ENCODE peak calls at places on chromosomes 13 and 19, in four cellular contexts. A, S, L and I are unnamed samples.

GRCh38 chr13:106176103-106176502 is 359.4 kb downstream of the EFNB2 start:
- DNase-seq in A (no peak), S (no peak), L (no peak), I (no peak)

GRCh38 chr13:51619614-51620013 is 35.4 kb downstream of the WDFY2 start:
- DNase-seq in A (no peak), S (no peak), L (no peak), I (no peak)

GRCh38 chr13:21742041-21742440 is 71.2 kb downstream of the FGF9 start:
- DNase-seq in A (no peak), S (no peak), L (no peak), I (no peak)

GRCh38 chr13:44686478-44687071 is 110.4 kb upstream of the TSC22D1 start:
- DNase-seq in A (peak; percentile 24), S (no peak), L (no peak), I (no peak)

GRCh38 chr13:106755542-106755941 is 187.6 kb upstream of the ARGLU1 start:
- DNase-seq in A (no peak), S (no peak), L (no peak), I (no peak)

GRCh38 chr13:113903361-113903760 is 39.5 kb upstream of the GAS6 start:
- DNase-seq in A (no peak), S (no peak), L (no peak), I (no peak)

GRCh38 chr13:106529415-106530208 is 5.8 kb downstream of the EFNB2 start:
- DNase-seq in A (no peak), S (no peak), L (no peak), I (no peak)

GRCh38 chr13:100610399-100611347 is 22.1 kb upstream of the GGACT start:
- DNase-seq in A (peak; percentile 85), S (no peak), L (no peak), I (no peak)

GRCh38 chr13:108272333-108272732 is 2.8 kb downstream of the TNFSF13B start:
- DNase-seq in A (no peak), S (no peak), L (no peak), I (no peak)

GRCh38 chr13:111590796-111591195 is 270.4 kb downstream of the TEX29 start:
- DNase-seq in A (no peak), S (no peak), L (no peak), I (no peak)

GRCh38 chr13:112893570-112894422 is 75.2 kb upstream of the MCF2L start:
- DNase-seq in A (peak; percentile 65), S (no peak), L (peak; percentile 41), I (no peak)

GRCh38 chr19:40165362-40165937 is 25.8 kb upstream of the MAP3K10 start:
- DNase-seq in A (peak; percentile 84), S (no peak), L (peak; percentile 46), I (peak; percentile 33)

GRCh38 chr13:65292488-65292901 is 1937.6 kb downstream of the PCDH9 start:
- DNase-seq in A (no peak), S (no peak), L (no peak), I (no peak)

GRCh38 chr13:80755925-80756324 is 415.0 kb upstream of the SPRY2 start:
- DNase-seq in A (no peak), S (no peak), L (no peak), I (no peak)

GRCh38 chr19:7292950-7293794 is 1.0 kb downstream of the INSR start:
- DNase-seq in A (no peak), S (no peak), L (peak; percentile 52), I (no peak)

GRCh38 chr13:80312967-80313366 is 28.0 kb downstream of the SPRY2 start:
- DNase-seq in A (no peak), S (no peak), L (no peak), I (no peak)

GRCh38 chr19:29724102-29724641 is 9.1 kb upstream of the C19orf12 start:
- DNase-seq in A (no peak), S (no peak), L (no peak), I (no peak)

GRCh38 chr19:48614436-48615144 is at the start of gene FAM83E:
- DNase-seq in A (peak; percentile 70), S (no peak), L (no peak), I (no peak)

GRCh38 chr13:93146584-93147292 is 79.9 kb upstream of the GPC6 start:
- DNase-seq in A (no peak), S (no peak), L (no peak), I (no peak)

GRCh38 chr13:41384749-41385503 is 72.4 kb upstream of the RGCC start:
- DNase-seq in A (no peak), S (no peak), L (no peak), I (no peak)

GRCh38 chr19:24054044-24054935 is 32.7 kb upstream of the ZNF254 start:
- DNase-seq in A (no peak), S (no peak), L (no peak), I (no peak)

GRCh38 chr19:33000510-33000909 is 28.5 kb downstream of the FAAP24 start:
- DNase-seq in A (no peak), S (no peak), L (no peak), I (no peak)

GRCh38 chr13:94749162-94749561 is 36.8 kb upstream of the SOX21 start:
- DNase-seq in A (no peak), S (no peak), L (no peak), I (no peak)

GRCh38 chr13:82772802-82773201 is 1109.5 kb downstream of the SLITRK1 start:
- DNase-seq in A (no peak), S (no peak), L (no peak), I (no peak)

GRCh38 chr19:7120499-7120898 is 51.0 kb downstream of the ZNF557 start:
- DNase-seq in A (no peak), S (no peak), L (no peak), I (no peak)

GRCh38 chr19:1873524-1874473 is 10.4 kb upstream of the KLF16 start:
- DNase-seq in A (no peak), S (no peak), L (peak; percentile 75), I (no peak)

GRCh38 chr19:33143897-33144405 is 12.0 kb downstream of the WDR88 start:
- DNase-seq in A (peak; percentile 87), S (peak; percentile 20), L (peak; percentile 53), I (peak; percentile 22)

GRCh38 chr19:30371157-30371845 is 883 bp upstream of the ZNF536 start:
- DNase-seq in A (no peak), S (no peak), L (no peak), I (no peak)

GRCh38 chr19:2582984-2583956 is 107.3 kb downstream of the GADD45B start:
- DNase-seq in A (no peak), S (no peak), L (no peak), I (no peak)

GRCh38 chr19:33849551-33850147 is 53.0 kb downstream of the KCTD15 start:
- DNase-seq in A (no peak), S (no peak), L (no peak), I (no peak)

GRCh38 chr13:24670927-24671326 is 9.3 kb upstream of the ATP12A start:
- DNase-seq in A (peak; percentile 55), S (no peak), L (no peak), I (no peak)
- H3K27ac ChIP-seq in A (no peak overlapping the region), S (no peak overlapping the region), L (no peak overlapping the region), I (no peak overlapping the region)

DNA sequence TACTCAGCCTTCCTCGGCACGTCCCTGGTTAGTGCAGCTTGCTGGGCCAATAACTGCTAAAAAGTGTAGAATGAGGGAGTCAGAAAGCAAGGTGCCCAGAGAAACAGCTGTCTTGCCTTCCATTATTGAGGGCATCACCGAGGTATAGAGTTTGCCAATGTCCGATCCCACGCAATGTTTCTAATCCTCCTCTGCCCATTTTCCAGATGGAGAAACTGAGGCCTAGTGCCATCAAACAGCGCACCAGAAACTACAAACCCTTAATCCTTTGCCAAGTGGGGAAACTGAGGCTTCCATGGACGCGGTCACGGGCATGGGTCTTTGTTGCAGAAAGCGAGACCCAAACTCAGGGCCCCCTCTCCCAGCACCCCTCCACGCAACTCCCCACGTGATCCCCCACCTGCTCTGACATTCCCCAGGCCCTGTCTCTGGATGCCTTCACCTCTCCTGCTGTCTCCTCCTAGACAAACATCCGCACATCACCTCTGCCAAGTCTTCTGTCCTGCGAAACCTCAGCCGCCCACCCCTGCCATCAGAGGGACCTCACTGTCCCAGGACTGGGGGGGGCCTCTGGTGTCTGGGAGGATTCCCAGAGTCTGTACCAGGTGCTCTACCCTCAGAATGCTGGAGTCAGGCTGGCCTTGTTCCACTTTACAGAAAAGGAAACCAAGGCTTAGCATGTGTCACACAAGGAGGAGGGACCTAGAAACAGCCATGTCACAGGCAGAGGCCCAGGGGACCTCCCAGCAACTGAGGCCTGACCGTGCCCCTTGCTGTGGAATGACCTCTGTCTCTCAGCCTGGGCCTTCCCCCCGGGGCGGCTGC is 930 bp upstream of the PDE4C start:
- DNase-seq in A (peak; percentile 50), S (no peak), L (no peak), I (no peak)
- H3K27ac ChIP-seq in A (no peak overlapping the region), S (no peak overlapping the region), L (no peak overlapping the region), I (no peak overlapping the region)

GRCh38 chr13:42458193-42458592 is 115.8 kb upstream of the TNFSF11 start:
- DNase-seq in A (no peak), S (no peak), L (no peak), I (no peak)
- H3K27ac ChIP-seq in A (no peak overlapping the region), S (no peak overlapping the region), L (no peak overlapping the region), I (no peak overlapping the region)

GRCh38 chr19:45420356-45420755 is 3.4 kb downstream of the ERCC1 start:
- DNase-seq in A (no peak), S (no peak), L (no peak), I (no peak)

GRCh38 chr19:45420871-45421270 is 2.8 kb downstream of the ERCC1 start:
- DNase-seq in A (no peak), S (no peak), L (no peak), I (no peak)

GRCh38 chr19:45418812-45419211 is 4.9 kb downstream of the ERCC1 start:
- DNase-seq in A (no peak), S (no peak), L (no peak), I (no peak)

GRCh38 chr19:45419396-45419795 is 4.3 kb downstream of the ERCC1 start:
- DNase-seq in A (peak; percentile 90), S (no peak), L (no peak), I (no peak)

DNA sequence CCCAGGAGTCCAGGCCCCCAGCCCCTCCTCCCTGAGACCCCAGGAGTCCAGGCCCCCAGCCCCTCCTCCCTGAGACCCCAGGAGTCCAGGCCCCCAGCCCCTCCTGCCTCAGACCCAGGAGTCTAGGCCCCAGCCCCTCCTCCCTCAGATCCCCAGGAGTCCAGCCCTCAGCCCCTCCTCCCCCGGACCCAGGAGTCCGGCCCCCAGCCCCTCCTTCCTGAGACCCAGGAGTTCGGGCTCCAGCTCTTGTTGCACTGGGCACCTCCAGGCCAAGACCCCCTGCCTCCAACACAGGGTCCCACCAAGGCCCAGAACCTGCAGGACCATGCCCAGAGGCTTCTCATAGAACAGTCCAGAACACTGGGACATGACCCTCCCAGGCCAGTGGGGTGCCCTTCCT is 3.8 kb downstream of the ERCC1 start:
- DNase-seq in A (no peak), S (no peak), L (no peak), I (no peak)
- H3K27ac ChIP-seq in A (peak overlapping the region; percentile 87), S (no peak overlapping the region), L (peak overlapping the region; percentile 7), I (no peak overlapping the region)

GRCh38 chr19:45057444-45057843 is 18.6 kb downstream of the CLASRP start:
- DNase-seq in A (no peak), S (no peak), L (no peak), I (no peak)

GRCh38 chr19:45061965-45062364 is 14.3 kb downstream of the ZNF296 start:
- DNase-seq in A (no peak), S (no peak), L (no peak), I (no peak)

GRCh38 chr19:45058622-45059159 is 17.6 kb downstream of the ZNF296 start:
- DNase-seq in A (no peak), S (no peak), L (no peak), I (no peak)

GRCh38 chr19:45056831-45057230 is 18.0 kb downstream of the CLASRP start:
- DNase-seq in A (no peak), S (no peak), L (no peak), I (no peak)

GRCh38 chr19:45059258-45059965 is 16.9 kb downstream of the ZNF296 start:
- DNase-seq in A (peak; percentile 95), S (peak; percentile 61), L (peak; percentile 55), I (peak; percentile 81)
- H3K27ac ChIP-seq in A (no peak overlapping the region), S (no peak overlapping the region), L (no peak overlapping the region), I (no peak overlapping the region)

GRCh38 chr19:16087940-16088339 is 11.6 kb downstream of the TPM4 start:
- DNase-seq in A (no peak), S (no peak), L (no peak), I (no peak)
- H3K27ac ChIP-seq in A (no peak overlapping the region), S (no peak overlapping the region), L (no peak overlapping the region), I (peak overlapping the region; percentile 69)